ENCODE peak calls at places on chromosomes 12 and 14, in seven cellular contexts. M is esophagus squamous epithelium; P is cardiac muscle cell; B is left ventricle myocardium inferior; A is CD4-positive, CD25-positive, alpha-beta regulatory T cell; R is heart right ventricle; G is effector memory CD4-positive, alpha-beta T cell. U is an unnamed sample. For H3K27me3, the result is how much of the 10 kb centered on the place peaks cover.

GRCh38 chr14:104641753-104642539 is 37.4 kb upstream of the TMEM179 start:
- DNase-seq in M (no peak), P (no peak), B (no peak), A (no peak), R (no peak), G (no peak), U (no peak)

GRCh38 chr14:80577599-80577998 is 363.9 kb downstream of the CEP128 start:
- DNase-seq in M (no peak), P (no peak), B (no peak), A (no peak), R (no peak), G (no peak), U (no peak)

GRCh38 chr14:104865069-104865630 is at the start of gene CEP170B:
- DNase-seq in M (no peak), P (peak), B (peak), A (peak), R (peak), G (peak), U (peak)

GRCh38 chr12:34547276-34547675 is 525.0 kb downstream of the ALG10 start:
- DNase-seq in M (no peak), P (no peak), B (no peak), A (no peak), R (no peak), G (no peak), U (no peak)

GRCh38 chr12:48165089-48166031 is 8.0 kb upstream of the ASB8 start:
- DNase-seq in M (no peak), P (peak), B (no peak), A (peak), R (no peak), G (peak), U (peak)

GRCh38 chr14:41297961-41298690 is 308.6 kb upstream of the LRFN5 start:
- DNase-seq in M (no peak), P (peak), B (no peak), A (no peak), R (no peak), G (no peak), U (no peak)

GRCh38 chr12:78778339-78778738 is 86.2 kb upstream of the SYT1 start:
- DNase-seq in M (no peak), P (peak), B (no peak), A (no peak), R (no peak), G (no peak), U (no peak)

GRCh38 chr14:94139421-94139820 is 10.0 kb upstream of the IFI27L2 start:
- DNase-seq in M (no peak), P (no peak), B (no peak), A (no peak), R (no peak), G (no peak), U (no peak)

GRCh38 chr12:47739959-47740358 is 14.7 kb upstream of the ENDOU start:
- DNase-seq in M (no peak), P (no peak), B (peak), A (no peak), R (peak), G (no peak), U (peak)

GRCh38 chr12:47317182-47317915 is 237.6 kb upstream of the AMIGO2 start:
- DNase-seq in M (no peak), P (no peak), B (no peak), A (no peak), R (no peak), G (no peak), U (no peak)

GRCh38 chr12:60529261-60529660 is 933.4 kb downstream of the SLC16A7 start:
- DNase-seq in M (no peak), P (no peak), B (no peak), A (no peak), R (no peak), G (no peak), U (no peak)

GRCh38 chr12:39048395-39048794 is 143.0 kb upstream of the CPNE8 start:
- DNase-seq in M (no peak), P (no peak), B (no peak), A (no peak), R (no peak), G (no peak), U (no peak)

GRCh38 chr12:115983226-115983798 is 294.2 kb downstream of the MED13L start:
- DNase-seq in M (no peak), P (no peak), B (no peak), A (no peak), R (no peak), G (no peak), U (no peak)

GRCh38 chr12:91108196-91108595 is 3.1 kb downstream of the LUM start:
- DNase-seq in M (no peak), P (no peak), B (no peak), A (no peak), R (no peak), G (no peak), U (no peak)

GRCh38 chr14:65686761-65687160 is 274.2 kb downstream of the FUT8 start:
- DNase-seq in M (no peak), P (peak), B (no peak), A (no peak), R (no peak), G (no peak), U (no peak)

GRCh38 chr12:67780580-67781084 is 132.1 kb downstream of the DYRK2 start:
- DNase-seq in M (no peak), P (no peak), B (no peak), A (no peak), R (no peak), G (no peak), U (no peak)

GRCh38 chr14:68781161-68782021 is 11.5 kb downstream of the ZFP36L1 start:
- DNase-seq in M (no peak), P (no peak), B (no peak), A (peak), R (no peak), G (peak), U (peak)

GRCh38 chr14:88983755-88984154 is 159.3 kb downstream of the TTC8 start:
- DNase-seq in M (no peak), P (peak), B (no peak), A (no peak), R (no peak), G (no peak), U (no peak)

GRCh38 chr12:132222096-132222807 is 78.0 kb downstream of the NOC4L start:
- DNase-seq in M (no peak), P (peak), B (no peak), A (no peak), R (no peak), G (peak), U (no peak)

GRCh38 chr12:81585787-81586186 is 173.4 kb downstream of the PPFIA2 start:
- DNase-seq in M (no peak), P (no peak), B (no peak), A (no peak), R (no peak), G (no peak), U (no peak)

GRCh38 chr12:5807090-5807414 is 138.0 kb downstream of the ANO2 start:
- DNase-seq in M (no peak), P (no peak), B (no peak), A (no peak), R (no peak), G (no peak), U (no peak)

DNA sequence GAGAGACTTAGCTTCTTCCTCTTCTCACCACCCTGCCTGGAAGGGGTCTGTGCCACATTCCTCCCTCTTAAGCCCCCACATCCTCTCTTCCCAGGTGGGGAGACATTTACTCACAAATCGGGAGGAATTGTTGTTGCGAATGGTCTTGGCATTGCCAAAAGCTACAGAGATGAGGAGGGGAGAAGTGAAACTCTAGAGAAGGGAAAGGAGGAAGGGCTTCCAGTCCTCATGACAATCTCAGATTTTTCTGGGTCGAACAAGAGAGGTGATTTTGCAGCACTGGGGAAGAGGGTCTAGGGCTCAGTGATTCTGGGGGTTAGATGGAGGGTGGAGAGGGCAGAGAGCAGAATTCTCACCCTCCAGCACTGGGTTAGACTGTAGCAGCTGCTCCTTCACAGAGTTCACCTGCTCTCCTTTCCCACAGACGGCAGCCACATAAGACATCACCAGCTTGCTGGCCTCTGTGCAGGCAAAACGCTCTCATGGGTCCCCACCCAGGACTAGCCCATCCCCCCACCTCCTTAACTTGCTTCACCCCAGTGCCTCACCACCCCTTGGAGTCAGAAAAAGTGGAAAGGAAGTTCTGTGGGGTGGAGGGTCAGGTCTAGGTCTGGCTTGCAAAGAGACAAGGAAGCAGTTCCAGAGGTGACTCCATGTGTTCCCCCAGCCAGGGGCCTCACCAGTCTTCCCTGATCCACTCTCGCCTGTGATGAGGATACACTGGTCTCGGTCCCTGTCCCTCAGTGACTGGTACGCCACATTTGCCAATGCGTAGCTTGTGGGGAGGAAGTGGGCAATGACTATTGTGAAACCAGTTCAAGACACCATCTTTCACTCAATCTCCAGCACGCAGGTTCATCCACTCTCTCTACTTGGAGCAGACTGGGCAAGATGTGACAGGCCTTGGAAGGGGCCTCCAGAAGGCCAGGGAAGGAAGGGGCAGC is 2.7 kb downstream of the MYO1A start:
- DNase-seq in M (no peak), P (no peak), B (no peak), A (no peak), R (no peak), G (no peak), U (no peak)
- H3K4me3 ChIP-seq in M (no peak), P (no peak), B (no peak), A (peak), R (no peak), G (no peak), U (no peak)

DNA sequence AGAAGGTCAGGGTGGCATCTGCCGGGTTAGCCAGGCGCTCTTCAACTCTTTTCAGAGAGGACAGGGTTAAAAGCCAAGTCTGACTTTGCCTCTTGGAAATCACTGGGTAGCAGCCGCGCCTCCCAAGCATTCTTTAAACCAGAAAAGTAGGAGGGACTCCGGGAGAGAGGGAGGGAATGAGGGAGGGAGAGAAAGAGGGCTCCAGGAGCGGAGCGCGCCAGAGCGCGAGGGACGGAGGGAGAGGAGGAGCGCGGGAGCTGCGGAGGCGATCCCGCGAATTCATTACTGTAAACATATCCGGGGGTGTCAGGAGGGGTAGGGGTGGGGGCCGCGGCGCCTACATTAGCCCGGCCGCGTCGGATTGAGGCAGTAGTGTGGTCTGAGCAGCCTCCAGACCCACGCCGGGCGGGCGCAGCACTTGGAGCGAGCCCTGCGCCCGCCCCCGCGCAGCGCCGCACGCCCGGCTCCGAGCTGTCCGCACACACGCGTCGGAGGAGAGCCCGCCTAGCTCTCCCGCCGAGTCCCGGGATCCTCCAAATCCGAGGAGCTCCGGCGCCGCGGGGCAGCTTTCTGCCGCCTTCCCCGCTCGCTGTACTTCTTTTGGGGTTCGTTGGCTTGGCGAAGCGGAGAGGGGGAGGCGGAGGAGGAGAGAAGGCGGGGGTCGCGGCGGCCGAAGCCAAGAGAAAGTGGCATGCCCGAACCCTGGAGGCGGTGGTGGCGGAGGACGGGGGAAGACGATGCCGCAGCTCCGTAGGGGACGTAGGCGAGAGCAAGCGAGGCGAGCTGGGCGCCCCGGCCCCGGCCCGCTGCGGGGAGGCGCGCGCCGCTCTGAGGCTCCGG is 3.3 kb downstream of the FLRT2 start:
- DNase-seq in M (no peak), P (peak), B (peak), A (no peak), R (peak), G (no peak), U (peak)
- H3K27me3 ChIP-seq in M (under half), P (under half), B (half or more), A (under half), R (half or more), G (under half), U (under half)

DNA sequence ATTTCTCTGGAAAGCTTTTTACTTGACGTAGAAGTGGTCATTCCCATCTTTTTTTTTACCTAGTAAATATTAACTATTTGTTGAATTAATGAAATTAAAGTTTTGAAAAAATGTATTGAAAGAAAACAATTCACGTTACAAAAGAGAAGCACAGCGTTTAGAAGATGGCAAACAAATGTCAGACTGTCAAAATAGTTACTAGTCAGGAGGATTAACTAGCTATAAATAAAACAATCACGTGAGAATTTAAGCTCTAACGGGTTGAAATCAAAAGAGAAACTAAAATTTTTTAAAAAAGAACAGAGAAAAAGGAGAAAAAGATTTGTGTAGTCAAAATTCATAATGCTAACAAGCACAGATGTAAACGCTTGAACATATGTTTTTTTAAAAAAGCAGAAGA is 26.4 kb downstream of the DDHD1 start:
- DNase-seq in M (no peak), P (no peak), B (no peak), A (no peak), R (no peak), G (no peak), U (no peak)
- H3K4me3 ChIP-seq in M (no peak), P (no peak), B (peak), A (peak), R (no peak), G (no peak), U (no peak)

GRCh38 chr14:95722525-95723190 is 8.7 kb upstream of the TCL1A start:
- DNase-seq in M (no peak), P (no peak), B (no peak), A (no peak), R (no peak), G (no peak), U (no peak)

GRCh38 chr14:95730126-95730525 is 16.2 kb upstream of the TCL1A start:
- DNase-seq in M (no peak), P (no peak), B (no peak), A (no peak), R (no peak), G (no peak), U (no peak)

GRCh38 chr14:95727084-95727700 is 13.3 kb upstream of the TCL1A start:
- DNase-seq in M (no peak), P (no peak), B (no peak), A (no peak), R (no peak), G (no peak), U (no peak)

GRCh38 chr14:95725685-95726336 is 11.9 kb upstream of the TCL1A start:
- DNase-seq in M (no peak), P (no peak), B (no peak), A (no peak), R (no peak), G (no peak), U (no peak)
- H3K27me3 ChIP-seq in M (under half), P (under half), B (half or more), A (under half), R (under half), G (under half), U (under half)

GRCh38 chr14:67623114-67623513 is 3.4 kb downstream of the ARG2 start:
- DNase-seq in M (no peak), P (peak), B (no peak), A (no peak), R (no peak), G (no peak), U (no peak)
- H3K4me3 ChIP-seq in M (no peak), P (no peak), B (no peak), A (no peak), R (no peak), G (no peak), U (no peak)

GRCh38 chr12:129903092-129903945 is 506 bp downstream of the TMEM132D start:
- DNase-seq in M (no peak), P (no peak), B (no peak), A (no peak), R (no peak), G (no peak), U (no peak)
- H3K27me3 ChIP-seq in M (under half), P (half or more), B (half or more), A (under half), R (half or more), G (under half), U (under half)

GRCh38 chr14:54490448-54490805 is 1.6 kb upstream of the GMFB start:
- DNase-seq in M (no peak), P (no peak), B (no peak), A (no peak), R (no peak), G (no peak), U (no peak)

GRCh38 chr14:54489318-54489683 is 521 bp upstream of the GMFB start:
- DNase-seq in M (no peak), P (no peak), B (no peak), A (no peak), R (no peak), G (no peak), U (no peak)

GRCh38 chr14:54488646-54489317 is at the start of gene GMFB:
- DNase-seq in M (peak), P (peak), B (peak), A (peak), R (peak), G (peak), U (peak)

GRCh38 chr14:54488318-54488645 is 498 bp downstream of the GMFB start:
- DNase-seq in M (no peak), P (no peak), B (no peak), A (no peak), R (no peak), G (no peak), U (no peak)

DNA sequence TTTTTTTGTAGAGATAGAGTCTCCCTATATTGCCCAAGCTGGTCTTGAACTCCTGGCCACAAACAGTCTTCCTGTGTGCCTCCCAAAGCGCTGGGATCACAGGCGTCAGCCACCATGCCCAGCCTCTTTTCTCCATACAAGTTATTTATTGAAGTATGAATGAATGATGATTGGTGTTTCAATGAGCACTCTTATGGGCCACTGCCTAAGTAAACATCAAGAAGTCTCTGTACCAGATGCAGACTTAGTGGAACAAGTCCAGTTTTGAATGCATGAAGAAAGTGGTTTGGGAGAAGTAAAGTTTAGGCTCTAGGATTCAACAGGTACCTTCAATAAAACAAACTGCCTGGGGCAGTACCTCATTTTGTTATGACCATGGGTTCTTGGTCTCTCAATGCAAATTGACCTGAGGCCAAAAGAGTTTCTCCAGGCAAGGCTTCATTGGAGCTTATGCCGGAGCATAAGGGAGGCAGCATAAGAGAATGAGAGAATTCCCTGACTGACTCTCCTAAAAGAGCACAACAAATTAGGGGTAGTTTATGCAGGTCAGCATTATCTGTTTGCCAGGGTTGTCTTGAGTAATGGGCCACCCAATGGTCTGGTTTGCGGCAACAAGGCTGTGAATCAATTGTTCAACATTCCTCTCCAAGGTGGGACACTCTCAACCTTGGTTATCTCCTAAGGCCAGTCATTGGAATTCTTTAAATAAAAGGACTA is 1.1 kb upstream of the GMFB start:
- DNase-seq in M (no peak), P (no peak), B (no peak), A (no peak), R (no peak), G (no peak), U (no peak)
- H3K4me3 ChIP-seq in M (no peak), P (no peak), B (peak), A (peak), R (no peak), G (peak), U (no peak)

GRCh38 chr12:28092396-28092795 is 97.9 kb upstream of the CCDC91 start:
- DNase-seq in M (no peak), P (no peak), B (no peak), A (no peak), R (no peak), G (no peak), U (no peak)

GRCh38 chr12:28100717-28101116 is 89.5 kb upstream of the CCDC91 start:
- DNase-seq in M (no peak), P (no peak), B (no peak), A (no peak), R (no peak), G (no peak), U (no peak)

GRCh38 chr12:28096649-28097048 is 93.6 kb upstream of the CCDC91 start:
- DNase-seq in M (no peak), P (no peak), B (no peak), A (no peak), R (no peak), G (no peak), U (no peak)

GRCh38 chr12:28099862-28100261 is 90.4 kb upstream of the CCDC91 start:
- DNase-seq in M (no peak), P (no peak), B (no peak), A (no peak), R (no peak), G (no peak), U (no peak)

DNA sequence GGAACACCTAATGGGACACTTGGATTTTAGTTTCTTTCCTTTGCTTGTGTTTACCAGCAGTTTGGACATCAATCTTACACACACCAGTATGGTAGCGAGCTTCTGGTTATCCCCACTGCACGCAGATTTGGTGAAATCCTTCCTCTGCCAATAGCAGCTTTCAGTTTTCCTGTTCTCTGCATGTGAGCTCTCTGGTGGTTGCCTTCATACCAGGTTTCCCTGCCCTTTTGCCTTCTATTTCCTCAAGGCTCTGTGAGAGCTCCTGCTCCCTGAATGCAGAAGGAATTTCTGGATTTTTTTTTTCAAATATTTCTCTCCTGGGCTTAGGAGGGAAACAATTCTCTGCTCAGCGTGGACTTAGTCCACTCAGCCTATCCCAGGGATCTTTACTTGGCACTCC is 93.0 kb upstream of the CCDC91 start:
- DNase-seq in M (no peak), P (no peak), B (no peak), A (no peak), R (no peak), G (no peak), U (no peak)
- H3K27me3 ChIP-seq in M (under half), P (under half), B (under half), A (under half), R (under half), G (under half), U (under half)